ENCODE peak calls at places on chromosomes 4 and X, in five cellular contexts. One of them, this sample, is unnamed.

GRCh38 chrX:13966071-13966850 is 63.4 kb downstream of the GEMIN8 start:
- DNase-seq in spleen: no peak
- DNase-seq in A549: no peak
- DNase-seq in heart left ventricle: no peak
- DNase-seq in cardiac muscle cell: no peak
- DNase-seq in this sample: no peak

GRCh38 chr4:156976147-156976546 is 4.5 kb upstream of the PDGFC start:
- DNase-seq in spleen: no peak
- DNase-seq in A549: no peak
- DNase-seq in heart left ventricle: no peak
- DNase-seq in cardiac muscle cell: no peak
- DNase-seq in this sample: no peak

GRCh38 chr4:2626231-2626630 is 89.8 kb downstream of the FAM193A start:
- DNase-seq in spleen: no peak
- DNase-seq in A549: no peak
- DNase-seq in heart left ventricle: no peak
- DNase-seq in cardiac muscle cell: no peak
- DNase-seq in this sample: no peak

GRCh38 chr4:186029731-186030421 is 39.1 kb upstream of the TLR3 start:
- DNase-seq in spleen: no peak
- DNase-seq in A549: no peak
- DNase-seq in heart left ventricle: peak; percentile 90
- DNase-seq in cardiac muscle cell: no peak
- DNase-seq in this sample: peak; percentile 95

GRCh38 chrX:72308566-72309296 is 3.0 kb upstream of the CITED1 start:
- DNase-seq in spleen: peak; percentile 80
- DNase-seq in A549: peak; percentile 67
- DNase-seq in heart left ventricle: peak; percentile 70
- DNase-seq in cardiac muscle cell: peak; percentile 71
- DNase-seq in this sample: no peak

GRCh38 chrX:123422875-123423274 is 238.8 kb downstream of the GRIA3 start:
- DNase-seq in spleen: no peak
- DNase-seq in A549: peak; percentile 3
- DNase-seq in heart left ventricle: no peak
- DNase-seq in cardiac muscle cell: peak; percentile 32
- DNase-seq in this sample: no peak

GRCh38 chr4:54941994-54942552 is 183.3 kb downstream of the KDR start:
- DNase-seq in spleen: peak; percentile 72
- DNase-seq in A549: no peak
- DNase-seq in heart left ventricle: no peak
- DNase-seq in cardiac muscle cell: peak; percentile 10
- DNase-seq in this sample: no peak

GRCh38 chrX:81304545-81304944 is 102.6 kb downstream of the SH3BGRL start:
- DNase-seq in spleen: no peak
- DNase-seq in A549: no peak
- DNase-seq in heart left ventricle: no peak
- DNase-seq in cardiac muscle cell: no peak
- DNase-seq in this sample: no peak

GRCh38 chr4:152038238-152038637 is 277.4 kb upstream of the GATB start:
- DNase-seq in spleen: no peak
- DNase-seq in A549: no peak
- DNase-seq in heart left ventricle: no peak
- DNase-seq in cardiac muscle cell: no peak
- DNase-seq in this sample: no peak

GRCh38 chr4:87134122-87134521 is 86.3 kb downstream of the KLHL8 start:
- DNase-seq in spleen: no peak
- DNase-seq in A549: no peak
- DNase-seq in heart left ventricle: no peak
- DNase-seq in cardiac muscle cell: no peak
- DNase-seq in this sample: no peak

GRCh38 chr4:102348701-102349100 is 3.4 kb upstream of the SLC39A8 start:
- DNase-seq in spleen: no peak
- DNase-seq in A549: no peak
- DNase-seq in heart left ventricle: no peak
- DNase-seq in cardiac muscle cell: no peak
- DNase-seq in this sample: no peak

GRCh38 chr4:88573995-88574394 is 18.3 kb upstream of the HERC3 start:
- DNase-seq in spleen: no peak
- DNase-seq in A549: no peak
- DNase-seq in heart left ventricle: no peak
- DNase-seq in cardiac muscle cell: peak; percentile 15
- DNase-seq in this sample: no peak
- TF ChIP-seq CTCF in spleen: no peak
- TF ChIP-seq CTCF in A549: peak; percentile 10
- TF ChIP-seq CTCF in heart left ventricle: no peak
- TF ChIP-seq CTCF in cardiac muscle cell: peak; percentile 27
- TF ChIP-seq CTCF in this sample: peak; percentile 63

DNA sequence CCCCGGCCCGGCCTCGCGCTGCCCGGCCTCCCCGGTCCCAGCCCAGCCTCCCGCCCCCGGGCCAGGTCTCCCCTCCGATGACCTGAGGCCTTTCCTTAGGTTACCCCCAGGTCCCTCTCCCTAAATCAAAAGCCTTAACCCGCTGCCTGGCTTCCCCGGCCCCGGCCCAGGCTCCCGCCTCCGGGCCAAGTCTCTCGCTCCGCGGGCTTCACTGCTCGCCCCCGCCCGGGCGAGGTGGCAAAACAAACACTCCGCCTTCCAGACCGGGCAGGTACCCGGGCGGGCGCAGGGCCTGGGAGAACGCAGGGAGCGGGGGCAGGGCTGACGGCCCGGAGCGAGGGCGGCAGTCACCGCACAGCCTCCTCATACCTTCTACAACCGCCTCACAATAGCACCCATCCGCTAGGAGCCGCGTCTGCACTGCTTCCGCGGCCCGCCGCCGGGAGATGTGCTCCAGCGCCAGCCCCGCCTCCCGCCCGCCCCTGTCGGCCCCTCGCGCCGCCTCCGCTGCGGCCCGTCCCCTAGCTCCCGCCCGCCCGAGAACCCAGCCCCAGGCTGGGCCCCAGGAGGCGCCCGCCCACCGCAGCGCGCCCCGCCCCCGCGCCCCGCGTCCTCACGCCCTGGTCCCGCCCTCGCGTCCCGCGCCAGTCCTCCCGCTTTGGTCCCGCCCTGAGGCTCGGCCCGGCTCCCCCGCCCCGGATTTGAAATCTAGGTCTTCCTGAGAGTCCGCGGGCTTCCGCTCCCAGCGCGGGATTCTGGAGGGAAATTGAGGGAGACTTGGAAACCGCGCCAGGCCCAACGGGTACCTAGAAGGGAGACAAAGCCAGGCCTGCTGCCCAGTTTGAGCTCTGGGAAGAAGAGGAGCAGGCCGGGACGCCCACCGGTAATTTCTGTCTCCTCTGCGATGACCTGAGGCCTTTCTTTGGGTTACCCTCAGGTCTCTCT is at the start of the genes CASP3 and PRIMPOL:
- DNase-seq in spleen: peak; percentile 100
- DNase-seq in A549: peak; percentile 27
- DNase-seq in heart left ventricle: peak; percentile 99
- DNase-seq in cardiac muscle cell: peak; percentile 96
- DNase-seq in this sample: peak; percentile 72
- TF ChIP-seq CTCF in spleen: peak; percentile 41
- TF ChIP-seq CTCF in A549: no peak
- TF ChIP-seq CTCF in heart left ventricle: peak; percentile 9
- TF ChIP-seq CTCF in cardiac muscle cell: peak; percentile 32
- TF ChIP-seq CTCF in this sample: peak; percentile 29

GRCh38 chr4:60865238-60865637 is 334.9 kb upstream of the ADGRL3 start:
- DNase-seq in spleen: no peak
- DNase-seq in A549: no peak
- DNase-seq in heart left ventricle: no peak
- DNase-seq in cardiac muscle cell: peak; percentile 30
- DNase-seq in this sample: no peak
- TF ChIP-seq CTCF in spleen: no peak
- TF ChIP-seq CTCF in A549: no peak
- TF ChIP-seq CTCF in heart left ventricle: no peak
- TF ChIP-seq CTCF in cardiac muscle cell: peak; percentile 19
- TF ChIP-seq CTCF in this sample: no peak

GRCh38 chrX:101417981-101418841 is 10.2 kb downstream of the HNRNPH2 start:
- DNase-seq in spleen: peak; percentile 92
- DNase-seq in A549: no peak
- DNase-seq in heart left ventricle: peak; percentile 87
- DNase-seq in cardiac muscle cell: peak; percentile 85
- DNase-seq in this sample: no peak

GRCh38 chrX:101417190-101417589 is 9.2 kb downstream of the HNRNPH2 start:
- DNase-seq in spleen: no peak
- DNase-seq in A549: no peak
- DNase-seq in heart left ventricle: no peak
- DNase-seq in cardiac muscle cell: no peak
- DNase-seq in this sample: no peak

GRCh38 chrX:101416691-101417090 is 8.7 kb downstream of the HNRNPH2 start:
- DNase-seq in spleen: no peak
- DNase-seq in A549: no peak
- DNase-seq in heart left ventricle: no peak
- DNase-seq in cardiac muscle cell: no peak
- DNase-seq in this sample: no peak

GRCh38 chrX:101411984-101412383 is 4.0 kb downstream of the HNRNPH2 start:
- DNase-seq in spleen: no peak
- DNase-seq in A549: no peak
- DNase-seq in heart left ventricle: no peak
- DNase-seq in cardiac muscle cell: no peak
- DNase-seq in this sample: no peak

GRCh38 chrX:101415180-101416130 is 7.4 kb downstream of the HNRNPH2 start:
- DNase-seq in spleen: no peak
- DNase-seq in A549: peak; percentile 57
- DNase-seq in heart left ventricle: no peak
- DNase-seq in cardiac muscle cell: peak; percentile 60
- DNase-seq in this sample: no peak
- TF ChIP-seq CTCF in spleen: peak; percentile 63
- TF ChIP-seq CTCF in A549: peak; percentile 72
- TF ChIP-seq CTCF in heart left ventricle: peak; percentile 73
- TF ChIP-seq CTCF in cardiac muscle cell: peak; percentile 60
- TF ChIP-seq CTCF in this sample: peak; percentile 75